ENCODE peak calls at places on chromosome 16, in ten cellular contexts. C is fibroblast of lung; U is activated CD8-positive, alpha-beta T cell treated with anti-CD3 and anti-CD28 coated beads for 36 hours; D is psoas muscle; Z is GM23338; K is GM12865; I is uterus; V is ovary; S is heart left ventricle; H is Caco-2. G is an unnamed sample.

GRCh38 chr16:52071101-52071500 is 475.8 kb downstream of the TOX3 start:
- DNase-seq in D (no peak), I (no peak), U (no peak), C (no peak), H (no peak), Z (no peak), V (no peak), S (no peak), K (no peak), G (no peak)

GRCh38 chr16:14405611-14406537 is 224.2 kb downstream of the PARN start:
- DNase-seq in S (no peak), I (no peak), H (peak; percentile 37), U (peak; percentile 34), K (peak; percentile 95), V (no peak), D (peak; percentile 57), Z (peak; percentile 89), C (no peak), G (no peak)

GRCh38 chr16:74304164-74304834 is 7.7 kb downstream of the PSMD7 start:
- DNase-seq in C (no peak), U (no peak), V (no peak), D (no peak), K (no peak), H (no peak), Z (peak; percentile 35), S (no peak), I (no peak), G (no peak)

GRCh38 chr16:5035909-5036227 is 2.1 kb upstream of the NAGPA start:
- DNase-seq in C (no peak), K (no peak), S (no peak), U (no peak), I (no peak), V (no peak), H (no peak), Z (no peak), D (no peak), G (no peak)

GRCh38 chr16:72876221-72876620 is 171.7 kb downstream of the ZFHX3 start:
- DNase-seq in H (no peak), V (no peak), K (peak; percentile 16), U (peak; percentile 58), I (peak; percentile 54), S (peak; percentile 81), C (peak; percentile 83), D (peak; percentile 74), Z (no peak), G (no peak)

GRCh38 chr16:51818342-51818944 is 667.4 kb upstream of the SALL1 start:
- DNase-seq in S (no peak), C (peak; percentile 80), K (peak; percentile 62), I (no peak), Z (peak; percentile 78), D (no peak), V (no peak), H (no peak), U (peak; percentile 42), G (no peak)

GRCh38 chr16:28531777-28532744 is 6.7 kb downstream of the NUPR1 start:
- DNase-seq in K (peak; percentile 42), D (peak; percentile 87), H (peak; percentile 82), U (no peak), S (peak; percentile 90), C (peak; percentile 34), V (no peak), Z (peak; percentile 78), I (peak; percentile 75), G (no peak)

GRCh38 chr16:89709166-89709565 is 7.7 kb upstream of the SPATA2L start:
- DNase-seq in I (no peak), K (no peak), S (no peak), C (no peak), Z (peak; percentile 81), U (no peak), D (no peak), H (no peak), V (no peak), G (no peak)

GRCh38 chr16:27500801-27501200 is 48.9 kb downstream of the GTF3C1 start:
- DNase-seq in Z (no peak), D (no peak), V (no peak), H (no peak), U (no peak), S (no peak), I (no peak), C (no peak), K (no peak), G (no peak)

GRCh38 chr16:11312718-11313492 is 31.8 kb upstream of the PRM1 start:
- DNase-seq in C (no peak), I (peak; percentile 43), S (no peak), V (peak; percentile 61), U (peak; percentile 31), H (peak; percentile 86), D (no peak), K (no peak), Z (peak; percentile 78), G (no peak)

GRCh38 chr16:67731071-67731810 is 12.1 kb upstream of the GFOD2 start:
- DNase-seq in S (no peak), U (no peak), C (no peak), I (no peak), K (no peak), Z (no peak), V (no peak), D (no peak), H (no peak), G (no peak)

GRCh38 chr16:57239089-57239488 is 6.0 kb upstream of the ARL2BP start:
- DNase-seq in U (no peak), Z (no peak), H (no peak), I (no peak), S (no peak), V (no peak), D (no peak), K (peak; percentile 46), C (no peak), G (no peak)

DNA sequence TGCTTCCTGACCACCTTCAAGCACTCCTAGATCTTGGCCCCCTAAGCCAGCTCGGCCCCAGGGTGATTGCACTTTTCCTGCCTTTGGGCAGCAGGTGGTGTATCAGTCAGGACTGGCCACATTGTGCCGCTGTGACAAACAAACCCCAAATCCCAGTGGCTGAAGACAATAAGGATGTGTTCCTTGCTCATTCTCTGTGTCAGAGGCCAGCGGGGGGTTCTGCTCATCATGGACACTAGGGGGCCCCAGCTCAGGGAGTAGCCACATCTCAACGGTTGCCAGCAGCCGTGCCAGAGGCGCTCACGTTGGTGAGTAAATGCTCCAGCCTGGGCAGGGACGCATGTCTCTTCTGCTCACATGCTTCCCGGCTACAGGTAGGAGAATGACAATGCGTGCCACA is 60.4 kb downstream of the ZDHHC7 start:
- DNase-seq in D (no peak), K (peak; percentile 55), U (peak; percentile 61), Z (peak; percentile 72), C (no peak), S (no peak), V (no peak), I (no peak), H (no peak), G (no peak)
- TF ChIP-seq CTCF in D (peak; percentile 14), K (peak; percentile 63), U (peak; percentile 53), Z (peak; percentile 51), C (peak; percentile 9), S (no peak), V (no peak), I (no peak), H (no peak), G (no peak)

GRCh38 chr16:84144859-84145639 is at the start of the genes DNAAF1 and HSDL1:
- DNase-seq in U (peak; percentile 92), S (peak; percentile 93), K (peak; percentile 93), H (peak; percentile 89), V (peak; percentile 88), I (peak; percentile 86), C (peak; percentile 76), Z (peak; percentile 91), D (peak; percentile 92), G (peak; percentile 80)
- TF ChIP-seq CTCF in U (no peak), S (no peak), K (peak; percentile 9), H (peak; percentile 58), V (no peak), I (peak; percentile 13), C (no peak), Z (no peak), D (no peak), G (no peak)

GRCh38 chr16:61879-62281 is 8.3 kb downstream of the SNRNP25 start:
- DNase-seq in Z (peak; percentile 18), I (no peak), D (peak; percentile 13), C (no peak), U (no peak), S (no peak), K (no peak), H (no peak), V (no peak), G (no peak)

GRCh38 chr16:59440-60059 is 5.9 kb downstream of the SNRNP25 start:
- DNase-seq in D (peak; percentile 10), H (no peak), U (no peak), I (no peak), V (no peak), K (no peak), S (no peak), C (no peak), Z (no peak), G (no peak)

GRCh38 chr16:60929-61878 is 7.6 kb downstream of the SNRNP25 start:
- DNase-seq in K (no peak), H (no peak), D (peak; percentile 15), I (no peak), U (no peak), C (no peak), V (no peak), S (no peak), Z (peak; percentile 32), G (no peak)

GRCh38 chr16:58491-59439 is 5.1 kb downstream of the SNRNP25 start:
- DNase-seq in K (no peak), V (no peak), Z (no peak), H (no peak), U (no peak), S (no peak), C (no peak), I (no peak), D (peak; percentile 12), G (no peak)

DNA sequence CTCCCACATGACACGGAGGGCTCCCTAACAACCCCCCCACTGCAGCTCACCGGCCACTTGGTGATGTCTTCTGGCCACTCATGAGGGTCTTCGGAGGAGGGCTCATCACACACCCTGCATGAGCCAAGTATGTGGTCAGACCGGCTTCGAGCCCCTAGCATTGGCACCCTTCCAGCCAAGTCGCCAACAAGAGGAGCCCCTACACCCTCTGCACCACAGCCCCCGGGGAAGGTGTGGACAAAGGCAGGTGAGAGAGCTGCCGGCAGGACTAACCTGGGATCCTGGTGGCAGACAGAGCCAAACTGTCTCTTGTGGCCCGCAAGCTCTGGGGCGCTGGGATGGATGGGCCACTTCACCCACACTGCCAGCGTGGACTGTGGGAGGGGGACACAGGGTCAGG is 6.5 kb downstream of the SNRNP25 start:
- DNase-seq in Z (no peak), S (no peak), V (no peak), U (no peak), H (no peak), D (peak; percentile 12), C (no peak), K (no peak), I (peak; percentile 28), G (no peak)
- TF ChIP-seq CTCF in Z (no peak), S (no peak), V (no peak), U (no peak), H (no peak), D (no peak), C (no peak), K (no peak), I (no peak), G (no peak)

DNA sequence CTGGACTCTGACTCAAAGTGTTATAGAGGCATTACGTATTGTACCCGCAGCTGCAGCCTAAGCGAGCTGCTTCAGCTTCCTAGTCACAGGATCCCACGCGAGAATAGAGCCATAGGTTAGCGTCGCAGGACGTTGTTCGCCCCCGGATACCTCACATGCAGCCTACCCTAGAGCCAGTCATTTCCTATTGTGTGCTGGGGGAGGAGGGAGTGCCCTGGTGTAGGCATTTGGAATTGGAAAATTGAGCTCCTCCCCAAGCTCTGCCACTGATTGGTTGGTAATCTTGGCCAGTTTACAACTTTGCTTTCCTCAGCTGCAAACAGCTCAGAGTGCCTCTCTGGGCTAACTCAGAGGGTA is 530 bp downstream of the NAA60 start:
- DNase-seq in K (peak; percentile 51), I (no peak), Z (peak; percentile 62), V (no peak), U (peak; percentile 75), C (peak; percentile 73), D (no peak), S (no peak), H (no peak), G (no peak)
- TF ChIP-seq CTCF in K (no peak), I (no peak), Z (peak; percentile 9), V (no peak), U (no peak), C (no peak), D (no peak), S (no peak), H (no peak), G (no peak)

G was measured in omental fat pad.